ENCODE peak calls at places on chromosomes 7 and 10, in four cellular contexts. Z is prostate gland, C is upper lobe of right lung, O is aorta. P is an unnamed sample.

GRCh38 chr7:55070271-55070743 is 51.5 kb downstream of the EGFR start:
- DNase-seq in Z (no peak), C (no peak), O (no peak), P (no peak)

GRCh38 chr10:77114181-77114821 is 523.3 kb downstream of the KCNMA1 start:
- DNase-seq in Z (no peak), C (no peak), O (no peak), P (no peak)

GRCh38 chr7:10483671-10484070 is 490.0 kb upstream of the PHF14 start:
- DNase-seq in Z (no peak), C (no peak), O (no peak), P (no peak)

GRCh38 chr7:15977663-15978062 is 291.2 kb upstream of the MEOX2 start:
- DNase-seq in Z (no peak), C (no peak), O (no peak), P (no peak)

GRCh38 chr10:122555431-122555830 is 5.1 kb upstream of the DMBT1 start:
- DNase-seq in Z (no peak), C (no peak), O (no peak), P (no peak)

GRCh38 chr7:66549466-66549865 is 79.2 kb upstream of the KCTD7 start:
- DNase-seq in Z (no peak), C (peak; percentile 44), O (peak; percentile 46), P (no peak)

GRCh38 chr7:76053461-76053860 is 5.6 kb downstream of the MDH2 start:
- DNase-seq in Z (no peak), C (no peak), O (no peak), P (no peak)

GRCh38 chr10:97459933-97460332 is 14.0 kb downstream of the ZDHHC16 start:
- DNase-seq in Z (no peak), C (no peak), O (no peak), P (no peak)

GRCh38 chr10:8043569-8044306 is 10.8 kb upstream of the GATA3 start:
- DNase-seq in Z (no peak), C (no peak), O (peak; percentile 63), P (no peak)

GRCh38 chr10:1122349-1122748 is 66.2 kb downstream of the WDR37 start:
- DNase-seq in Z (no peak), C (no peak), O (no peak), P (no peak)

GRCh38 chr10:16843252-16843870 is 26.1 kb upstream of the RSU1 start:
- DNase-seq in Z (peak; percentile 27), C (no peak), O (no peak), P (peak; percentile 69)

GRCh38 chr10:126844406-126844805 is 60.8 kb upstream of the DOCK1 start:
- DNase-seq in Z (no peak), C (no peak), O (no peak), P (no peak)

GRCh38 chr10:92432596-92432995 is 141.3 kb downstream of the IDE start:
- DNase-seq in Z (no peak), C (no peak), O (no peak), P (no peak)

GRCh38 chr7:50619684-50620083 is 54.5 kb upstream of the DDC start:
- DNase-seq in Z (no peak), C (no peak), O (no peak), P (no peak)

GRCh38 chr10:70931168-70931805 is 42.9 kb upstream of the PCBD1 start:
- DNase-seq in Z (peak; percentile 47), C (no peak), O (no peak), P (no peak)

GRCh38 chr7:80017101-80017500 is 117.5 kb upstream of the GNAI1 start:
- DNase-seq in Z (no peak), C (no peak), O (no peak), P (no peak)

GRCh38 chr10:97724341-97724941 is 10.9 kb downstream of the MARVELD1 start:
- DNase-seq in Z (no peak), C (no peak), O (peak; percentile 79), P (no peak)

GRCh38 chr10:86654411-86655172 is at the start of gene OPN4:
- DNase-seq in Z (no peak), C (peak; percentile 57), O (peak; percentile 52), P (no peak)

GRCh38 chr7:83546586-83546985 is 102.4 kb downstream of the SEMA3E start:
- DNase-seq in Z (no peak), C (no peak), O (no peak), P (no peak)

GRCh38 chr10:106320876-106321275 is 843.6 kb downstream of the SORCS1 start:
- DNase-seq in Z (no peak), C (peak; percentile 43), O (no peak), P (no peak)

GRCh38 chr10:28922127-28922526 is 244.8 kb downstream of the BAMBI start:
- DNase-seq in Z (no peak), C (no peak), O (no peak), P (no peak)

GRCh38 chr7:33108591-33108930 is 643 bp downstream of the RP9 start:
- DNase-seq in Z (no peak), C (no peak), O (no peak), P (no peak)

GRCh38 chr7:88401009-88401623 is 94.4 kb upstream of the STEAP4 start:
- DNase-seq in Z (no peak), C (no peak), O (no peak), P (no peak)

GRCh38 chr10:49165940-49166803 is 22.0 kb downstream of the TMEM273 start:
- DNase-seq in Z (no peak), C (no peak), O (no peak), P (no peak)

GRCh38 chr7:3112499-3113134 is 69.0 kb upstream of the CARD11 start:
- DNase-seq in Z (no peak), C (no peak), O (no peak), P (peak; percentile 59)

GRCh38 chr10:95363303-95363912 is 72.6 kb upstream of the PDLIM1 start:
- DNase-seq in Z (peak; percentile 49), C (no peak), O (no peak), P (peak; percentile 48)

GRCh38 chr10:95364342-95364741 is 73.5 kb upstream of the PDLIM1 start:
- DNase-seq in Z (no peak), C (no peak), O (no peak), P (no peak)

GRCh38 chr10:95356190-95356955 is 65.6 kb upstream of the PDLIM1 start:
- DNase-seq in Z (no peak), C (no peak), O (no peak), P (no peak)

GRCh38 chr10:95359466-95359865 is 68.7 kb upstream of the PDLIM1 start:
- DNase-seq in Z (no peak), C (no peak), O (no peak), P (no peak)

GRCh38 chr10:95360122-95360715 is 69.4 kb upstream of the PDLIM1 start:
- DNase-seq in Z (no peak), C (no peak), O (no peak), P (no peak)
- H3K4me1 ChIP-seq in Z (no peaks in the 10 kb centered on the region), C (peaks cover 7% of the 10 kb centered on the region), O (peaks cover 8% of the 10 kb centered on the region), P (no peaks in the 10 kb centered on the region)

DNA sequence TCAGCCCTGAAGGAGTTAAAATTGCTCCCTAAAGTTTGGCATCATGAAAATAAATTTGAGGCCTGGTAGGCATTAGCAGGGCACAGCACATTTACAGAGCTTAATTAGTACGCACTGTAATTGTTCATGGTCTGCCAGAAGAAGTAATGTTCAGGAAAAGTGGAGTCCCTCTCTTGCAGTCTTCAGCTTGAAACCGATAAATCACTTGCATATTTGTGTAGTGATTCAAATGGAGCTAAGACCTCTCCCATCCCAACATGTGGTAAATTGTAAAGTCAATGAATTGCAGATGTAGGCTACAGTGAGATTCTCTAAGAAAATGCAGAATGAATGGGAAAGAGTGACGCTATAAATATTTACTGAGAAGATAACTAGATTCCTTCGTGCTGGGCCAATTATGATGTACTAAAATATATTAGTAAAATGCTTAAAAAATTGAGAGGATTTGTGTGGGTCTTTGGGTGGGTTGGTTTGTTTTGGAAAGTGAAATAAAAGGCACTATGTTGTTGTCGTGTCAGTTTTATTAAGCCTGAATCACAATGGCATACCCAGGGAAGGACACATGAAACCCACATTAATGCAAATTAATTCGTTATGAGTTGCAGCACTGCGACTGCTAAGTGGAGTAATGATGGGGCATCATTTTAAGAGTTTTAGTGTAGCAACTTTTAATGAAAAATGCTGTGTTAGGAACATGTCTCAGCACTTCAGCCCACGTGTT is 8.4 kb downstream of the TCF7L2 start:
- DNase-seq in Z (no peak), C (no peak), O (no peak), P (no peak)
- H3K4me1 ChIP-seq in Z (peaks cover 15% of the 10 kb centered on the region), C (peaks cover 45% of the 10 kb centered on the region), O (peaks cover 10% of the 10 kb centered on the region), P (no peaks in the 10 kb centered on the region)

GRCh38 chr10:5856701-5857004 is 33.0 kb downstream of the ANKRD16 start:
- DNase-seq in Z (no peak), C (no peak), O (peak; percentile 36), P (no peak)
- H3K4me1 ChIP-seq in Z (no peaks in the 10 kb centered on the region), C (no peaks in the 10 kb centered on the region), O (no peaks in the 10 kb centered on the region), P (no peaks in the 10 kb centered on the region)

GRCh38 chr7:7820939-7821338 is 102.5 kb upstream of the RPA3 start:
- DNase-seq in Z (no peak), C (no peak), O (no peak), P (no peak)
- H3K4me1 ChIP-seq in Z (no peaks in the 10 kb centered on the region), C (no peaks in the 10 kb centered on the region), O (no peaks in the 10 kb centered on the region), P (peaks cover 21% of the 10 kb centered on the region)

GRCh38 chr10:119318411-119319160 is 111.2 kb downstream of the GRK5 start:
- DNase-seq in Z (no peak), C (no peak), O (no peak), P (no peak)

GRCh38 chr10:119315128-119316001 is 108.0 kb downstream of the GRK5 start:
- DNase-seq in Z (no peak), C (no peak), O (peak; percentile 91), P (peak; percentile 14)

GRCh38 chr10:119316002-119316358 is 108.6 kb downstream of the GRK5 start:
- DNase-seq in Z (no peak), C (no peak), O (no peak), P (no peak)

GRCh38 chr10:119314486-119314885 is 107.1 kb downstream of the GRK5 start:
- DNase-seq in Z (no peak), C (no peak), O (no peak), P (no peak)

GRCh38 chr10:119316729-119317097 is 109.3 kb downstream of the GRK5 start:
- DNase-seq in Z (no peak), C (no peak), O (no peak), P (no peak)
- H3K4me1 ChIP-seq in Z (no peaks in the 10 kb centered on the region), C (peaks cover 52% of the 10 kb centered on the region), O (peaks cover 5% of the 10 kb centered on the region), P (peaks cover 43% of the 10 kb centered on the region)

DNA sequence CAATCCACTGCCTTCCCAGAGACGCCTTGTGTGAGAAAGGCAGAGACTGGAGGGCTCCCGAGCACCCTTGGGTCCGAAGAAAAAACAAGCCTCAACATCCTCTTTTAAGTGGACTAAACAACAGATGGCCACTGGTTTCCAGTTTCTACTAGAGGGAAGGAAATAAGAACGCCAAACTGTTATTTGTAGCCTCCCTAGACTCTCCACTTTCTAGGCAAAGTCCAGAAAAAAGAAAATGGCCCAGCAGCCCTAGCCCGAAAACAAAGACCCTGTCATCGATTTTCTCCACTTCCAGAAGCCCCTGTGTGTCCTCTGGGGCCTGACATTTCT is 6.0 kb downstream of the RGS10 start:
- DNase-seq in Z (no peak), C (no peak), O (no peak), P (no peak)
- H3K4me1 ChIP-seq in Z (peaks cover 16% of the 10 kb centered on the region), C (peaks cover 4% of the 10 kb centered on the region), O (no peaks in the 10 kb centered on the region), P (peaks cover 79% of the 10 kb centered on the region)

GRCh38 chr7:155763122-155763521 is 49.1 kb downstream of the SHH start:
- DNase-seq in Z (no peak), C (no peak), O (no peak), P (no peak)
- H3K4me1 ChIP-seq in Z (no peaks in the 10 kb centered on the region), C (peaks cover 24% of the 10 kb centered on the region), O (no peaks in the 10 kb centered on the region), P (peaks cover 36% of the 10 kb centered on the region)

DNA sequence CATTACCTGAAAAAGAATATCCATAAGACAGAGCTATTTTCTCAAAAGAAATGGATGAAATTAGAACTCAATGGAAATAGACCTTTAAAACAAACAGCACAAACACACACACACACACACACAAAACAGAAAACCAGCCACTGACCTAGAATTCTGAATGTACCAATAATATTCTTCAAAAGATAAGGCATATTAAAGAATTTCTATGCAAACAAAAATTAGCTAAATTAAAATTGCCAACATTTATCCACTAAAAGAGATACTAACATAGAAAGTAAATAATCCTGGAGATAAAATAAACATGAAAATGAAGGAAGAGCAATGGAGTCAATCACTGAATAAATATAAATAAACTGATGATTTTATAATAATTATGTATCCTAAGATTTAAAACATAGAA is 431.2 kb downstream of the SH2D4B start:
- DNase-seq in Z (no peak), C (no peak), O (no peak), P (no peak)
- H3K4me1 ChIP-seq in Z (no peaks in the 10 kb centered on the region), C (no peaks in the 10 kb centered on the region), O (no peaks in the 10 kb centered on the region), P (no peaks in the 10 kb centered on the region)

P was measured in CD4-positive, alpha-beta memory T cell.